ENCODE peak calls at places on chromosomes 5 and 9, in five cellular contexts. G is pancreas, Z is tibial artery, X is upper lobe of right lung, D is cardiac muscle cell. W is an unnamed sample.
A peak's percentile ranks its signal among the peaks of the same experiment; 100 is the strongest.

GRCh38 chr5:141208478-141208877 is at the start of gene PCDHB12:
- DNase-seq in G (no peak), Z (no peak), X (no peak), D (no peak), W (no peak)

GRCh38 chr5:121156565-121156964 is 692.5 kb downstream of the PRR16 start:
- DNase-seq in Z (no peak), G (no peak), D (no peak), X (no peak), W (no peak)

GRCh38 chr9:81455826-81456225 is 233.5 kb downstream of the TLE1 start:
- DNase-seq in X (no peak), G (no peak), D (no peak), Z (no peak), W (no peak)

GRCh38 chr5:151181818-151182217 is 24.2 kb upstream of the ANXA6 start:
- DNase-seq in D (no peak), Z (no peak), G (no peak), X (no peak), W (no peak)

GRCh38 chr5:133610489-133611356 is 1.6 kb downstream of the FSTL4 start:
- DNase-seq in D (peak; percentile 50), G (peak; percentile 77), X (peak; percentile 86), Z (no peak), W (peak; percentile 21)

GRCh38 chr9:76342862-76343261 is 51.4 kb downstream of the RFK start:
- DNase-seq in X (no peak), Z (no peak), D (no peak), G (no peak), W (no peak)

GRCh38 chr5:137629646-137630045 is 106.2 kb downstream of the KLHL3 start:
- DNase-seq in G (no peak), D (peak; percentile 77), Z (no peak), X (no peak), W (no peak)

GRCh38 chr5:81579525-81579924 is 171.4 kb downstream of the SSBP2 start:
- DNase-seq in Z (no peak), D (peak; percentile 64), X (no peak), G (no peak), W (no peak)

GRCh38 chr9:69922646-69923045 is 102.0 kb downstream of the CFAP95 start:
- DNase-seq in D (no peak), Z (no peak), G (no peak), X (no peak), W (no peak)

GRCh38 chr5:143051244-143052058 is 281.3 kb downstream of the ARHGAP26 start:
- DNase-seq in Z (no peak), X (no peak), D (peak; percentile 93), G (no peak), W (peak; percentile 35)

GRCh38 chr9:122127396-122127798 is 32.2 kb downstream of the NDUFA8 start:
- DNase-seq in Z (peak; percentile 55), G (no peak), D (no peak), X (no peak), W (no peak)

GRCh38 chr5:106780355-106780754 is 890.4 kb downstream of the EFNA5 start:
- DNase-seq in Z (no peak), X (no peak), D (no peak), G (no peak), W (no peak)

GRCh38 chr5:34656001-34656699 is at the start of gene RAI14:
- DNase-seq in D (peak; percentile 93), Z (peak; percentile 90), G (peak; percentile 87), X (peak; percentile 93), W (peak; percentile 88)

GRCh38 chr5:142181547-142182191 is 73.1 kb downstream of the NDFIP1 start:
- DNase-seq in Z (peak; percentile 3), G (no peak), X (no peak), D (no peak), W (no peak)

GRCh38 chr9:137077758-137078693 is 709 bp downstream of the UAP1L1 start:
- DNase-seq in Z (no peak), D (peak; percentile 13), X (peak; percentile 78), G (peak; percentile 59), W (peak; percentile 26)

GRCh38 chr5:106940986-106941385 is 729.8 kb downstream of the EFNA5 start:
- DNase-seq in X (no peak), D (no peak), Z (no peak), G (peak; percentile 9), W (no peak)

GRCh38 chr5:130323804-130324454 is 419.7 kb downstream of the CHSY3 start:
- DNase-seq in X (no peak), Z (no peak), G (no peak), D (peak; percentile 79), W (no peak)

GRCh38 chr5:168291281-168291960 is at the start of gene WWC1:
- DNase-seq in D (peak; percentile 53), G (peak; percentile 95), X (peak; percentile 95), Z (no peak), W (no peak)

GRCh38 chr5:58871648-58872242 is 288.9 kb downstream of the RAB3C start:
- DNase-seq in D (peak; percentile 61), Z (no peak), X (no peak), G (no peak), W (no peak)

GRCh38 chr5:180136661-180137381 is 65.3 kb upstream of the RNF130 start:
- DNase-seq in Z (no peak), D (no peak), G (no peak), X (no peak), W (no peak)

GRCh38 chr5:127639804-127640203 is 9.1 kb upstream of the CTXN3 start:
- DNase-seq in X (no peak), Z (no peak), G (no peak), D (no peak), W (no peak)

GRCh38 chr9:89036862-89037261 is 45.6 kb downstream of the S1PR3 start:
- DNase-seq in Z (peak; percentile 65), X (no peak), D (no peak), G (no peak), W (no peak)

GRCh38 chr5:174532453-174533126 is 191.8 kb upstream of the MSX2 start:
- DNase-seq in D (peak; percentile 97), G (peak; percentile 64), X (peak; percentile 86), Z (peak; percentile 92), W (peak; percentile 33)

GRCh38 chr9:18138676-18139075 is 335.3 kb upstream of the ADAMTSL1 start:
- DNase-seq in X (no peak), G (no peak), Z (no peak), D (no peak), W (no peak)

GRCh38 chr9:28365736-28366135 is 792.5 kb upstream of the C9orf72 start:
- DNase-seq in Z (no peak), X (no peak), G (no peak), D (peak; percentile 26), W (no peak)

GRCh38 chr9:89642789-89643188 is 38.0 kb downstream of the GADD45G start:
- DNase-seq in X (no peak), G (no peak), Z (no peak), D (no peak), W (no peak)

GRCh38 chr5:112418412-112419049 is 546 bp downstream of the EPB41L4A start:
- DNase-seq in Z (peak; percentile 67), D (peak; percentile 7), X (no peak), G (no peak), W (no peak)

GRCh38 chr9:137227853-137228514 is 682 bp downstream of the RNF224 start:
- DNase-seq in Z (no peak), G (peak; percentile 70), X (no peak), D (no peak), W (no peak)

GRCh38 chr5:9903806-9904205 is 273.7 kb upstream of the TAS2R1 start:
- DNase-seq in Z (no peak), G (no peak), D (peak; percentile 55), X (no peak), W (no peak)

GRCh38 chr9:109355564-109356297 is 34.9 kb upstream of the EPB41L4B start:
- DNase-seq in Z (peak; percentile 7), D (no peak), X (no peak), G (no peak), W (no peak)

GRCh38 chr9:127960410-127961165 is 20.2 kb downstream of the EEIG1 start:
- DNase-seq in X (no peak), G (peak; percentile 36), D (no peak), Z (no peak), W (no peak)

GRCh38 chr9:127961613-127962150 is 19.1 kb downstream of the EEIG1 start:
- DNase-seq in Z (no peak), X (no peak), D (no peak), G (peak; percentile 28), W (peak; percentile 14)

GRCh38 chr9:127959841-127960409 is 20.9 kb downstream of the EEIG1 start:
- DNase-seq in D (no peak), X (no peak), Z (no peak), G (peak; percentile 13), W (no peak)

GRCh38 chr9:127962278-127962677 is 18.5 kb downstream of the EEIG1 start:
- DNase-seq in X (no peak), G (peak; percentile 30), D (no peak), Z (no peak), W (peak; percentile 19)

DNA sequence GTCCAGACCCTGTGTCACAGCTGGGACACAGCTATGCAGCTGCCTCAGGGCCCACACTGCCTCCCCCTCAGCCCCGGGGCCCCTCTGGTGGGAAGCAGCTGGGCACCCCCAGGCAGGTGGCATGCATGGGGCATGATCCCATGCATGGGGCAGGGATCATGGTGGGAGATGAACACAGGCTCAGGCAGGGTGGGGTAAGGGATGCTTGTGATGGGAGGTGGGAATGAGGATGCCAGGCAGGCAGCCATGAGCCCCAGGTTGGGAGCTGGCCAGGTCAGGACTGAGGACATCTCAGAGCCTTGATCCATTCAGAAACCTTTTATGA is 19.7 kb downstream of the EEIG1 start:
- DNase-seq in G (peak; percentile 32), D (no peak), X (no peak), Z (no peak), W (no peak)
- H3K27ac ChIP-seq in G (peak overlapping the region; percentile 59), D (peak overlapping the region; percentile 87), X (no peak overlapping the region), Z (no peak overlapping the region), W (peak overlapping the region; percentile 91)

DNA sequence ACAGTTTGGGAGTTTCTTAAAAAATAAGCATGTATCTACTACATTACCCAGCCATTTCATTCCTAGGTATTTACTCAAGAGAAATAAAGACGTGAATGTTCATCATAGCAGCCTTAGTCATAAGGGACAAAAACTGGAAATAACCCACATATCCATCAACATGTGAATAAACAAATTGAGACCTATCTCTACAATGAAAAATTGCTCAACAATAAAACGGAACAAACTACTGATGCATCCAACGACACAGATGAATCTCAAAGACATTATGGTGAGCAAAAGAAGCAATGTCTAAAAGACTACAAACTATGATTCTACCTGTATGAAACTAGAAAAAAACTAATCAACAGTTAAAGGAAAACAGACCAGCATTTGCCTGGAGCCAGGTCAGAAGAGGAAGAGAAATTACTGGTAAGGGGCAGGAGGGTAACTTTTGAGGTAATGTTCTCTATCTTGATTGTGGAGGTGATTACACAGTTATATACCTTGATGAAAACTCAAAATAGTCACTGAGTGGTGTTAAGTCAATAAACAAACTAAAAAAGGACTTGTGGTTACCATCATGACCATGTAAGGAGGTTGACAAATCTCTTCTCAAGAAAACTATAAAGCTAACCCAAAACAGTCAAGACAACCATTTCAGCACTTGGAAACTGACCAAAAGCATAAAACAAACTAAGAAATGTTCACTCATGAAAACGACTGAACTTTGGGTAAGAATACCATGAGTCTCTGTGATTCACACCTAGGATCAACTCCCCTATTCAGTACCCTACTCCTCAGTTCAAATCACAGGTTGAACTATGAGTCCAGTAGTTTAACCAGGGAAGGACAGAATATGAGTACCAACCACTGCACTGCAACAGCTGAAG is 10.4 kb downstream of the UIMC1 start:
- DNase-seq in Z (no peak), X (no peak), D (peak; percentile 80), G (no peak), W (no peak)
- H3K27ac ChIP-seq in Z (peak overlapping the region; percentile 2), X (no peak overlapping the region), D (peak overlapping the region; percentile 60), G (peak overlapping the region; percentile 82), W (peak overlapping the region; percentile 73)

GRCh38 chr5:172897691-172898512 is 61.3 kb upstream of the RPL26L1 start:
- DNase-seq in X (no peak), Z (no peak), G (no peak), D (peak; percentile 83), W (no peak)
- H3K27ac ChIP-seq in X (peak overlapping the region; percentile 82), Z (peak overlapping the region; percentile 96), G (peak overlapping the region; percentile 73), D (no peak overlapping the region), W (peak overlapping the region; percentile 91)

GRCh38 chr9:98356953-98357352 is 101.5 kb upstream of the TBC1D2 start:
- DNase-seq in D (no peak), Z (no peak), G (no peak), X (no peak), W (no peak)
- H3K27ac ChIP-seq in D (no peak overlapping the region), Z (no peak overlapping the region), G (no peak overlapping the region), X (peak overlapping the region; percentile 42), W (no peak overlapping the region)

W was measured in uterus.